ENCODE peak calls at places on chromosome 1, in seven cellular contexts. One of them, this sample, is unnamed.

GRCh38 chr1:234973426-234974250 is 155.0 kb downstream of the TOMM20 start:
- DNase-seq in HCT116: no peak
- DNase-seq in GM23248: no peak
- DNase-seq in neural progenitor cell: no peak
- DNase-seq in hepatocyte: no peak
- DNase-seq in GM23338: no peak
- DNase-seq in MM.1S: no peak
- DNase-seq in this sample: no peak

GRCh38 chr1:16716691-16717173 is 23.6 kb upstream of the RNU1-4 start:
- DNase-seq in HCT116: no peak
- DNase-seq in GM23248: no peak
- DNase-seq in neural progenitor cell: no peak
- DNase-seq in hepatocyte: peak; percentile 3
- DNase-seq in GM23338: no peak
- DNase-seq in MM.1S: no peak
- DNase-seq in this sample: peak; percentile 60

GRCh38 chr1:240212552-240212951 is 120.9 kb downstream of the FMN2 start:
- DNase-seq in HCT116: no peak
- DNase-seq in GM23248: no peak
- DNase-seq in neural progenitor cell: no peak
- DNase-seq in hepatocyte: no peak
- DNase-seq in GM23338: no peak
- DNase-seq in MM.1S: no peak
- DNase-seq in this sample: no peak

GRCh38 chr1:213681788-213682340 is 305.9 kb upstream of the PROX1 start:
- DNase-seq in HCT116: no peak
- DNase-seq in GM23248: no peak
- DNase-seq in neural progenitor cell: no peak
- DNase-seq in hepatocyte: no peak
- DNase-seq in GM23338: no peak
- DNase-seq in MM.1S: no peak
- DNase-seq in this sample: no peak

GRCh38 chr1:4084446-4084845 is 184.4 kb upstream of the C1orf174 start:
- DNase-seq in HCT116: no peak
- DNase-seq in GM23248: no peak
- DNase-seq in neural progenitor cell: no peak
- DNase-seq in hepatocyte: no peak
- DNase-seq in GM23338: no peak
- DNase-seq in MM.1S: no peak
- DNase-seq in this sample: no peak

GRCh38 chr1:19074902-19075721 is 118.6 kb upstream of the IFFO2 start:
- DNase-seq in HCT116: no peak
- DNase-seq in GM23248: no peak
- DNase-seq in neural progenitor cell: no peak
- DNase-seq in hepatocyte: no peak
- DNase-seq in GM23338: no peak
- DNase-seq in MM.1S: no peak
- DNase-seq in this sample: no peak

GRCh38 chr1:85058781-85059180 is 10.5 kb upstream of the MCOLN3 start:
- DNase-seq in HCT116: no peak
- DNase-seq in GM23248: no peak
- DNase-seq in neural progenitor cell: no peak
- DNase-seq in hepatocyte: no peak
- DNase-seq in GM23338: no peak
- DNase-seq in MM.1S: no peak
- DNase-seq in this sample: peak; percentile 19

GRCh38 chr1:8472668-8473067 is 154.8 kb downstream of the SLC45A1 start:
- DNase-seq in HCT116: no peak
- DNase-seq in GM23248: no peak
- DNase-seq in neural progenitor cell: no peak
- DNase-seq in hepatocyte: no peak
- DNase-seq in GM23338: no peak
- DNase-seq in MM.1S: peak; percentile 75
- DNase-seq in this sample: no peak

GRCh38 chr1:150363426-150364230 is at the start of gene RPRD2:
- DNase-seq in HCT116: peak; percentile 99
- DNase-seq in GM23248: peak; percentile 100
- DNase-seq in neural progenitor cell: peak; percentile 100
- DNase-seq in hepatocyte: peak; percentile 100
- DNase-seq in GM23338: peak; percentile 100
- DNase-seq in MM.1S: peak; percentile 100
- DNase-seq in this sample: peak; percentile 100

GRCh38 chr1:233904979-233905415 is 521 bp downstream of the SLC35F3 start:
- DNase-seq in HCT116: no peak
- DNase-seq in GM23248: peak; percentile 6
- DNase-seq in neural progenitor cell: no peak
- DNase-seq in hepatocyte: peak; percentile 32
- DNase-seq in GM23338: no peak
- DNase-seq in MM.1S: no peak
- DNase-seq in this sample: peak; percentile 49
- TF ChIP-seq EZH2 in HCT116: no peak
- TF ChIP-seq EZH2 in GM23248: no peak
- TF ChIP-seq EZH2 in neural progenitor cell: peak; percentile 75
- TF ChIP-seq EZH2 in hepatocyte: no peak
- TF ChIP-seq EZH2 in GM23338: no peak
- TF ChIP-seq EZH2 in MM.1S: no peak
- TF ChIP-seq EZH2 in this sample: no peak

DNA sequence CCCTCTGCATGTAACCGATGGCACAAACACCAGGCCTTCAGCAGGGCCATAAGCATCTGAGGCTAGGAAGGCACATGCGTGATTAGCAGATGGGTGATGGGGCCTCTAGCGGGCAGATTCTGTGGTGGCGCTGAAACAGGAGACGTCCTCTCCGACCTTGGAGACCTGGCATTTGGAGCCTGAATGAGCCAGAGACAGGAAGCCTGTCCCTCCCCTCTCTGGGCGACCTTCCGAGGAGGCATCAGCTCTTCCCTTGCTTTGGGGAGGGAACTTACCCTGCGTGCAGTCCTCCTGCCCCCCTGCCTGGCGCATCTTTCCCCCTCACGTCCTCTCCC is 259.2 kb downstream of the CAMTA1 start:
- DNase-seq in HCT116: no peak
- DNase-seq in GM23248: no peak
- DNase-seq in neural progenitor cell: no peak
- DNase-seq in hepatocyte: no peak
- DNase-seq in GM23338: peak; percentile 11
- DNase-seq in MM.1S: no peak
- DNase-seq in this sample: no peak
- TF ChIP-seq EZH2phosphoT487 in HCT116: no peak
- TF ChIP-seq EZH2phosphoT487 in GM23248: no peak
- TF ChIP-seq EZH2phosphoT487 in neural progenitor cell: no peak
- TF ChIP-seq EZH2phosphoT487 in hepatocyte: no peak
- TF ChIP-seq EZH2phosphoT487 in GM23338: no peak
- TF ChIP-seq EZH2phosphoT487 in MM.1S: no peak
- TF ChIP-seq EZH2phosphoT487 in this sample: no peak

GRCh38 chr1:58570817-58571216 is 6.2 kb downstream of the TACSTD2 start:
- DNase-seq in HCT116: no peak
- DNase-seq in GM23248: peak; percentile 31
- DNase-seq in neural progenitor cell: no peak
- DNase-seq in hepatocyte: no peak
- DNase-seq in GM23338: no peak
- DNase-seq in MM.1S: no peak
- DNase-seq in this sample: no peak
- H3K4me2 ChIP-seq in HCT116: no peak overlapping the region
- H3K4me2 ChIP-seq in GM23248: no peak overlapping the region
- H3K4me2 ChIP-seq in neural progenitor cell: no peak overlapping the region
- H3K4me2 ChIP-seq in hepatocyte: no peak overlapping the region
- H3K4me2 ChIP-seq in GM23338: no peak overlapping the region
- H3K4me2 ChIP-seq in MM.1S: no peak overlapping the region
- H3K4me2 ChIP-seq in this sample: no peak overlapping the region

GRCh38 chr1:23369335-23370013 is at the start of gene ZNF436:
- DNase-seq in HCT116: no peak
- DNase-seq in GM23248: peak; percentile 85
- DNase-seq in neural progenitor cell: peak; percentile 67
- DNase-seq in hepatocyte: peak; percentile 92
- DNase-seq in GM23338: peak; percentile 34
- DNase-seq in MM.1S: peak; percentile 29
- DNase-seq in this sample: peak; percentile 53
- TF ChIP-seq EZH2 in HCT116: no peak
- TF ChIP-seq EZH2 in GM23248: no peak
- TF ChIP-seq EZH2 in neural progenitor cell: no peak
- TF ChIP-seq EZH2 in hepatocyte: no peak
- TF ChIP-seq EZH2 in GM23338: no peak
- TF ChIP-seq EZH2 in MM.1S: no peak
- TF ChIP-seq EZH2 in this sample: no peak

DNA sequence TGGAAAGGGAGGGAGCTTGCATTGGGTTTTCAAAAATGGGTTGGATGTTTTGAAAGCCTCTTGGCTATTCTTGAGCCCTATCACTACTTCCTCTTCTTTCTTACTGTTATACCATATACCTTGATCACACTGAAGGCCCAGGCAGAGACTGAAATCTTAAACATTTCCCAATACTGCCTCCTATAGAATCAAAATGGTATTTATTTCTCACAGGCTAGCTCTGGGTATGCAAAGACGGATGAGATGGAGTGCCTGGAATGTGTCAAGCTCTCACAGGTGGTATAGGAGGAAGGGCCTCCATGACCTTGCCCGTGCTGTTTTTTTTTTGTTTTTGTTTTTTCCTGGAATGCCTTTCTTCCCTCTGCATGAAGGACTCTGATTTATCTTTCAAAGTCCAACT is 268.4 kb upstream of the USP24 start:
- DNase-seq in HCT116: no peak
- DNase-seq in GM23248: no peak
- DNase-seq in neural progenitor cell: no peak
- DNase-seq in hepatocyte: no peak
- DNase-seq in GM23338: peak; percentile 77
- DNase-seq in MM.1S: no peak
- DNase-seq in this sample: no peak
- TF ChIP-seq EZH2phosphoT487 in HCT116: no peak
- TF ChIP-seq EZH2phosphoT487 in GM23248: no peak
- TF ChIP-seq EZH2phosphoT487 in neural progenitor cell: no peak
- TF ChIP-seq EZH2phosphoT487 in hepatocyte: no peak
- TF ChIP-seq EZH2phosphoT487 in GM23338: no peak
- TF ChIP-seq EZH2phosphoT487 in MM.1S: no peak
- TF ChIP-seq EZH2phosphoT487 in this sample: no peak

GRCh38 chr1:176199707-176200106 is 7.4 kb downstream of the COP1 start:
- DNase-seq in HCT116: no peak
- DNase-seq in GM23248: no peak
- DNase-seq in neural progenitor cell: no peak
- DNase-seq in hepatocyte: no peak
- DNase-seq in GM23338: no peak
- DNase-seq in MM.1S: no peak
- DNase-seq in this sample: no peak

GRCh38 chr1:176205322-176205914 is 1.7 kb downstream of the COP1 start:
- DNase-seq in HCT116: no peak
- DNase-seq in GM23248: peak; percentile 64
- DNase-seq in neural progenitor cell: no peak
- DNase-seq in hepatocyte: no peak
- DNase-seq in GM23338: no peak
- DNase-seq in MM.1S: no peak
- DNase-seq in this sample: peak; percentile 19

GRCh38 chr1:176198413-176198812 is 8.7 kb downstream of the COP1 start:
- DNase-seq in HCT116: no peak
- DNase-seq in GM23248: no peak
- DNase-seq in neural progenitor cell: no peak
- DNase-seq in hepatocyte: no peak
- DNase-seq in GM23338: no peak
- DNase-seq in MM.1S: no peak
- DNase-seq in this sample: no peak

GRCh38 chr1:176203735-176204134 is 3.4 kb downstream of the COP1 start:
- DNase-seq in HCT116: no peak
- DNase-seq in GM23248: no peak
- DNase-seq in neural progenitor cell: no peak
- DNase-seq in hepatocyte: no peak
- DNase-seq in GM23338: no peak
- DNase-seq in MM.1S: no peak
- DNase-seq in this sample: no peak

DNA sequence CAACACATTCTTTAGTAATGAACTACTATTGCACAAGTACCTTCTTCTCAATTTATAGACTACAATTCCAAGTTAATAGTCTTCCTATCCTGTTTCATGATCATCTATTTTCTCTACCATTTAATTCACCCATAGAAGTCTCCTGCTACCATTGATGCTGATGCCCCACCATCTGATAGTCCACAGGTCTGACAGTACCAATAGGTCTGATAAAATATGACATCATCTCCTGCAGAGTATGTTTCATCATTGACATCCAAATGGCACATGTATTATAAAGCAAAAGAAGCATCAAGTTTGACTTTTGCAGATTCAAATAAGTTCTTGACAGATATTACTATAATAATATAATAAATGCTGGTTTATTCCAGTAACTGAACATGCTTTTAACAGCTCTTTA is 5.5 kb downstream of the COP1 start:
- DNase-seq in HCT116: no peak
- DNase-seq in GM23248: no peak
- DNase-seq in neural progenitor cell: no peak
- DNase-seq in hepatocyte: no peak
- DNase-seq in GM23338: no peak
- DNase-seq in MM.1S: no peak
- DNase-seq in this sample: no peak
- H3K4me2 ChIP-seq in HCT116: no peak overlapping the region
- H3K4me2 ChIP-seq in GM23248: no peak overlapping the region
- H3K4me2 ChIP-seq in neural progenitor cell: no peak overlapping the region
- H3K4me2 ChIP-seq in hepatocyte: no peak overlapping the region
- H3K4me2 ChIP-seq in GM23338: no peak overlapping the region
- H3K4me2 ChIP-seq in MM.1S: no peak overlapping the region
- H3K4me2 ChIP-seq in this sample: no peak overlapping the region

This sample was measured in PC-3.